ENCODE peak calls at places on chromosomes 4 and X, in eight cellular contexts. One of them, this sample, is unnamed.

GRCh38 chr4:6769138-6769983 is 13.2 kb upstream of the KIAA0232 start:
- DNase-seq in ovary: no peak
- DNase-seq in uterus: no peak
- DNase-seq in Peyer's patch: peak; percentile 54
- DNase-seq in astrocyte: no peak
- DNase-seq in CD8-positive, alpha-beta T cell: peak; percentile 38
- DNase-seq in psoas muscle: no peak
- DNase-seq in lower lobe of right lung: peak; percentile 18
- DNase-seq in this sample: no peak

GRCh38 chr4:3250438-3250955 is 1.5 kb downstream of the MSANTD1 start:
- DNase-seq in ovary: peak; percentile 17
- DNase-seq in uterus: no peak
- DNase-seq in Peyer's patch: no peak
- DNase-seq in astrocyte: no peak
- DNase-seq in CD8-positive, alpha-beta T cell: no peak
- DNase-seq in psoas muscle: peak; percentile 3
- DNase-seq in lower lobe of right lung: peak; percentile 79
- DNase-seq in this sample: no peak

GRCh38 chr4:27123769-27124124 is 263.1 kb downstream of the STIM2 start:
- DNase-seq in ovary: no peak
- DNase-seq in uterus: no peak
- DNase-seq in Peyer's patch: no peak
- DNase-seq in astrocyte: no peak
- DNase-seq in CD8-positive, alpha-beta T cell: no peak
- DNase-seq in psoas muscle: no peak
- DNase-seq in lower lobe of right lung: no peak
- DNase-seq in this sample: no peak

GRCh38 chr4:93018243-93018642 is 714.5 kb downstream of the GRID2 start:
- DNase-seq in ovary: no peak
- DNase-seq in uterus: no peak
- DNase-seq in Peyer's patch: no peak
- DNase-seq in astrocyte: peak; percentile 11
- DNase-seq in CD8-positive, alpha-beta T cell: no peak
- DNase-seq in psoas muscle: no peak
- DNase-seq in lower lobe of right lung: no peak
- DNase-seq in this sample: no peak

GRCh38 chr4:141027421-141027820 is 105.8 kb downstream of the RNF150 start:
- DNase-seq in ovary: no peak
- DNase-seq in uterus: no peak
- DNase-seq in Peyer's patch: no peak
- DNase-seq in astrocyte: peak; percentile 47
- DNase-seq in CD8-positive, alpha-beta T cell: no peak
- DNase-seq in psoas muscle: no peak
- DNase-seq in lower lobe of right lung: no peak
- DNase-seq in this sample: no peak

GRCh38 chrX:45353462-45353861 is 152.8 kb upstream of the DIPK2B start:
- DNase-seq in ovary: no peak
- DNase-seq in uterus: no peak
- DNase-seq in Peyer's patch: no peak
- DNase-seq in astrocyte: peak; percentile 66
- DNase-seq in CD8-positive, alpha-beta T cell: no peak
- DNase-seq in psoas muscle: no peak
- DNase-seq in lower lobe of right lung: no peak
- DNase-seq in this sample: no peak

GRCh38 chr4:88719381-88719780 is 21.8 kb upstream of the NAP1L5 start:
- DNase-seq in ovary: no peak
- DNase-seq in uterus: no peak
- DNase-seq in Peyer's patch: no peak
- DNase-seq in astrocyte: no peak
- DNase-seq in CD8-positive, alpha-beta T cell: no peak
- DNase-seq in psoas muscle: no peak
- DNase-seq in lower lobe of right lung: no peak
- DNase-seq in this sample: no peak

GRCh38 chrX:106862972-106863688 is 40.0 kb downstream of the RIPPLY1 start:
- DNase-seq in ovary: no peak
- DNase-seq in uterus: no peak
- DNase-seq in Peyer's patch: peak; percentile 18
- DNase-seq in astrocyte: no peak
- DNase-seq in CD8-positive, alpha-beta T cell: no peak
- DNase-seq in psoas muscle: no peak
- DNase-seq in lower lobe of right lung: no peak
- DNase-seq in this sample: no peak

GRCh38 chr4:61200195-61200990 is at the start of gene ADGRL3:
- DNase-seq in ovary: no peak
- DNase-seq in uterus: peak; percentile 26
- DNase-seq in Peyer's patch: peak; percentile 48
- DNase-seq in astrocyte: peak; percentile 44
- DNase-seq in CD8-positive, alpha-beta T cell: no peak
- DNase-seq in psoas muscle: no peak
- DNase-seq in lower lobe of right lung: peak; percentile 47
- DNase-seq in this sample: no peak

GRCh38 chr4:167234388-167234881 is at the start of gene SPOCK3:
- DNase-seq in ovary: peak; percentile 26
- DNase-seq in uterus: no peak
- DNase-seq in Peyer's patch: no peak
- DNase-seq in astrocyte: peak; percentile 42
- DNase-seq in CD8-positive, alpha-beta T cell: no peak
- DNase-seq in psoas muscle: peak; percentile 12
- DNase-seq in lower lobe of right lung: peak; percentile 56
- DNase-seq in this sample: no peak

GRCh38 chr4:130563185-130563890 is 1467.4 kb downstream of the C4orf33 start:
- DNase-seq in ovary: no peak
- DNase-seq in uterus: peak; percentile 21
- DNase-seq in Peyer's patch: no peak
- DNase-seq in astrocyte: peak; percentile 49
- DNase-seq in CD8-positive, alpha-beta T cell: no peak
- DNase-seq in psoas muscle: peak; percentile 23
- DNase-seq in lower lobe of right lung: no peak
- DNase-seq in this sample: no peak

GRCh38 chrX:64427787-64428186 is 32.5 kb upstream of the MTMR8 start:
- DNase-seq in ovary: no peak
- DNase-seq in uterus: no peak
- DNase-seq in Peyer's patch: no peak
- DNase-seq in astrocyte: no peak
- DNase-seq in CD8-positive, alpha-beta T cell: no peak
- DNase-seq in psoas muscle: no peak
- DNase-seq in lower lobe of right lung: no peak
- DNase-seq in this sample: no peak

GRCh38 chr4:17544205-17544604 is 29.2 kb downstream of the CLRN2 start:
- DNase-seq in ovary: no peak
- DNase-seq in uterus: no peak
- DNase-seq in Peyer's patch: no peak
- DNase-seq in astrocyte: no peak
- DNase-seq in CD8-positive, alpha-beta T cell: no peak
- DNase-seq in psoas muscle: no peak
- DNase-seq in lower lobe of right lung: no peak
- DNase-seq in this sample: no peak

GRCh38 chr4:138727704-138728103 is 287.9 kb upstream of the NOCT start:
- DNase-seq in ovary: no peak
- DNase-seq in uterus: no peak
- DNase-seq in Peyer's patch: no peak
- DNase-seq in astrocyte: no peak
- DNase-seq in CD8-positive, alpha-beta T cell: no peak
- DNase-seq in psoas muscle: no peak
- DNase-seq in lower lobe of right lung: no peak
- DNase-seq in this sample: no peak

GRCh38 chr4:80484707-80485106 is 149.2 kb downstream of the CFAP299 start:
- DNase-seq in ovary: no peak
- DNase-seq in uterus: no peak
- DNase-seq in Peyer's patch: no peak
- DNase-seq in astrocyte: no peak
- DNase-seq in CD8-positive, alpha-beta T cell: no peak
- DNase-seq in psoas muscle: no peak
- DNase-seq in lower lobe of right lung: no peak
- DNase-seq in this sample: no peak

GRCh38 chrX:47172549-47172948 is 21.1 kb upstream of the UBA1 start:
- DNase-seq in ovary: no peak
- DNase-seq in uterus: peak; percentile 4
- DNase-seq in Peyer's patch: no peak
- DNase-seq in astrocyte: no peak
- DNase-seq in CD8-positive, alpha-beta T cell: no peak
- DNase-seq in psoas muscle: no peak
- DNase-seq in lower lobe of right lung: no peak
- DNase-seq in this sample: no peak
- H3K27ac ChIP-seq in ovary: no peak overlapping the region
- H3K27ac ChIP-seq in uterus: no peak overlapping the region
- H3K27ac ChIP-seq in Peyer's patch: no peak overlapping the region
- H3K27ac ChIP-seq in astrocyte: no peak overlapping the region
- H3K27ac ChIP-seq in CD8-positive, alpha-beta T cell: no peak overlapping the region
- H3K27ac ChIP-seq in psoas muscle: no peak overlapping the region
- H3K27ac ChIP-seq in lower lobe of right lung: no peak overlapping the region
- H3K27ac ChIP-seq in this sample: no peak overlapping the region

GRCh38 chrX:66164931-66165330 is 884 bp downstream of the HEPH start:
- DNase-seq in ovary: no peak
- DNase-seq in uterus: no peak
- DNase-seq in Peyer's patch: no peak
- DNase-seq in astrocyte: no peak
- DNase-seq in CD8-positive, alpha-beta T cell: no peak
- DNase-seq in psoas muscle: no peak
- DNase-seq in lower lobe of right lung: no peak
- DNase-seq in this sample: no peak
- H3K4me3 ChIP-seq in ovary: peak overlapping the region; percentile 21
- H3K4me3 ChIP-seq in uterus: peak overlapping the region; percentile 30
- H3K4me3 ChIP-seq in Peyer's patch: peak overlapping the region; percentile 53
- H3K4me3 ChIP-seq in astrocyte: peak overlapping the region; percentile 59
- H3K4me3 ChIP-seq in CD8-positive, alpha-beta T cell: no peak overlapping the region
- H3K4me3 ChIP-seq in psoas muscle: no peak overlapping the region
- H3K4me3 ChIP-seq in lower lobe of right lung: peak overlapping the region; percentile 41
- H3K4me3 ChIP-seq in this sample: peak overlapping the region; percentile 50

DNA sequence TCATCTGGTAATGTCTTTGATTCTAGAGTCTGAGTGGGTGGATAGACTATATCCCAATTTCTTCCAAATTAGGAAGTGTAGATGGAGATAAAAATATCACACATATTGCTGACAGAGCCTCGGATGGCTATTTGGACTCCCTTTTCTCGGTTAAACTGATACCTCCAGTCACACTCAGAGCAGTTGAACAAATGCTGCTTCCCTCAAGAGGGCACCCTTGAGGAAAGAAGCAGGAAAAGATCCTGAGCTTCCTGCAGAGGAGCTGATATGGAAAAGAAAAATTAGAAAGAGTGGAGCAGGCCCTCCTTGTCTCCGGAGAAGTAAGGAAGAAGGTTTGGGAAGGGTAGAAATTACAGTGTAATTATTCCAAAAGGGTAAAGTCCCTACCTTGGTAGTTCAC is 96.2 kb upstream of the CCSER1 start:
- DNase-seq in ovary: no peak
- DNase-seq in uterus: no peak
- DNase-seq in Peyer's patch: no peak
- DNase-seq in astrocyte: no peak
- DNase-seq in CD8-positive, alpha-beta T cell: no peak
- DNase-seq in psoas muscle: no peak
- DNase-seq in lower lobe of right lung: no peak
- DNase-seq in this sample: no peak
- TF ChIP-seq CTCF in ovary: no peak
- TF ChIP-seq CTCF in uterus: no peak
- TF ChIP-seq CTCF in Peyer's patch: peak; percentile 28
- TF ChIP-seq CTCF in astrocyte: no peak
- TF ChIP-seq CTCF in CD8-positive, alpha-beta T cell: no peak
- TF ChIP-seq CTCF in psoas muscle: no peak
- TF ChIP-seq CTCF in lower lobe of right lung: no peak
- TF ChIP-seq CTCF in this sample: no peak

DNA sequence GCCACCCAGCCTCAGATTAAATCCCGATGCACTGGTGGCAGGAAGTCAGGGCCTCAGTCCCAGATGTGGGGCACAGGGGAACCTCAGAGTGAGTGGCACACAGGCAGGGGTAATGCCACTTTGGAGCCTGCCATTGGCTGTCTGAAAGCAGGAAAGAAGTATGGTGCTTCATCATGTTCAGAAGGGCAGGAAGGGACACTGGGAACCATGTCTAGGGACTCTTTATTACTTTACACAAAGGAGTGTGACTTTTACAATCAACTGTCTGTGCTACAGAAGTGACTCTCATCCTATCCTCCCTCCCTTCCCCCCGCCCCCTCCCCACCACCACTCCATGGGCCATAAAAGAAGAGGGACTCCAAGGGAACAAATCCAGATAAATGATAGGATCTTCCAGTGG is 2.3 kb upstream of the TMEM154 start:
- DNase-seq in ovary: no peak
- DNase-seq in uterus: no peak
- DNase-seq in Peyer's patch: no peak
- DNase-seq in astrocyte: no peak
- DNase-seq in CD8-positive, alpha-beta T cell: no peak
- DNase-seq in psoas muscle: no peak
- DNase-seq in lower lobe of right lung: no peak
- DNase-seq in this sample: no peak
- H3K27ac ChIP-seq in ovary: no peak overlapping the region
- H3K27ac ChIP-seq in uterus: no peak overlapping the region
- H3K27ac ChIP-seq in Peyer's patch: no peak overlapping the region
- H3K27ac ChIP-seq in astrocyte: no peak overlapping the region
- H3K27ac ChIP-seq in CD8-positive, alpha-beta T cell: no peak overlapping the region
- H3K27ac ChIP-seq in psoas muscle: no peak overlapping the region
- H3K27ac ChIP-seq in lower lobe of right lung: no peak overlapping the region
- H3K27ac ChIP-seq in this sample: peak overlapping the region; percentile 49

GRCh38 chr4:75180790-75181776 is 248.2 kb downstream of the PARM1 start:
- DNase-seq in ovary: no peak
- DNase-seq in uterus: no peak
- DNase-seq in Peyer's patch: peak; percentile 52
- DNase-seq in astrocyte: no peak
- DNase-seq in CD8-positive, alpha-beta T cell: no peak
- DNase-seq in psoas muscle: no peak
- DNase-seq in lower lobe of right lung: no peak
- DNase-seq in this sample: no peak
- H3K4me3 ChIP-seq in ovary: no peak overlapping the region
- H3K4me3 ChIP-seq in uterus: no peak overlapping the region
- H3K4me3 ChIP-seq in Peyer's patch: peak overlapping the region; percentile 48
- H3K4me3 ChIP-seq in astrocyte: no peak overlapping the region
- H3K4me3 ChIP-seq in CD8-positive, alpha-beta T cell: no peak overlapping the region
- H3K4me3 ChIP-seq in psoas muscle: no peak overlapping the region
- H3K4me3 ChIP-seq in lower lobe of right lung: no peak overlapping the region
- H3K4me3 ChIP-seq in this sample: no peak overlapping the region

DNA sequence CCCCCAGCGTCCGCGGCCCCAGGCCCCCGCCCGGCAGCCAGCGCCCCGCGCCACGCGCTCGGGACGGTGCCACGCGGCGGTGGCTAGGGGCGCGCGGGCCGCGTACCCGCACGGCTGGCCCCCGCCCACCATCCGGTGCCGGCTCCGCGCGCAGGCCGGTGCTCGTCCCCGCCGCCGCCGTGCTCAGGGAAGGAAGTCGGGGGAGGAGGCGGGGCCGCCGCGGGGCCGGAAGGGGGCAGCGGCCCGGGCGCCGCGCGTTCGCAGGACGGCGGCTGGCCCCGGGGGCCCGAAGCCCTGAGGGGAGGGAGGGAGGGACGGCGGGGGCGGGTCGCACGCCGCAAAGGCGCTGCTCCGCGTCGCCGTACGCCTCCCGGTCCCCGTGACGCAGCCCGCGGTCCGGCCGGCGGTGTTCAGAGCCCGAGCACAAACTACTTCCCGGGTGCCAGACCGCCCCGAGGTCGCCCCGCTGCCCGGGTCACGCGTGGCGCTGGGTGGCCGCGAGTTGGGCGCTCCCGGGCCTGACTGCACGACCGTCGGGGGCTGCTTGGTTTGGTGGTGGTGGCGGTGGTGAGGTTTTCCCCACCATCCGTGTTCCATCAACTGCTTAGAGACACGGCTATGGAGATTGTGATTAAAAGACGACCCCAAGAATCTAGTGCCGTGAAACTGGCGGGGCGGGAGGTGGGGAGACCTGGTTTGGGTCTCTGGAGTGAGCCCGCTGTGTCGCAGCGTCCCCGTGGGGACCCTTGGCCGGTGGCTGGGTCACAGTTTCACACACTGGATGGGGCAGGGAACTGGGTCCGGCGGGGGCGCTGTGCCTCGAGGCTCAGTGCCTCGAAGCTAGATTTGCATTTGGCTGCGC is at the start of gene DCTD:
- DNase-seq in ovary: peak; percentile 76
- DNase-seq in uterus: peak; percentile 76
- DNase-seq in Peyer's patch: peak; percentile 86
- DNase-seq in astrocyte: peak; percentile 46
- DNase-seq in CD8-positive, alpha-beta T cell: peak; percentile 80
- DNase-seq in psoas muscle: peak; percentile 84
- DNase-seq in lower lobe of right lung: peak; percentile 88
- DNase-seq in this sample: peak; percentile 26
- TF ChIP-seq CTCF in ovary: peak; percentile 11
- TF ChIP-seq CTCF in uterus: peak; percentile 40
- TF ChIP-seq CTCF in Peyer's patch: no peak
- TF ChIP-seq CTCF in astrocyte: peak; percentile 29
- TF ChIP-seq CTCF in CD8-positive, alpha-beta T cell: peak; percentile 20
- TF ChIP-seq CTCF in psoas muscle: peak; percentile 37
- TF ChIP-seq CTCF in lower lobe of right lung: peak; percentile 47
- TF ChIP-seq CTCF in this sample: no peak